ENCODE peak calls at places on chromosome 6, in eight cellular contexts. One of them, this sample, is unnamed.

GRCh38 chr6:105428342-105428957 is 25.6 kb upstream of the PREP start:
- DNase-seq in NCI-H1092: no peak
- DNase-seq in islet precursor cell: peak
- DNase-seq in lower lobe of right lung: no peak
- DNase-seq in activated B cell treated with CpG ODN at 0.5 μM for 24 hours: no peak
- DNase-seq in activated gamma-delta T cell treated with Interleukin-2 at 50 U/mL for 16 hours: no peak
- DNase-seq in substantia nigra: no peak
- DNase-seq in GM19239: no peak
- DNase-seq in this sample: no peak

GRCh38 chr6:22251331-22251730 is 45.5 kb downstream of the PRL start:
- DNase-seq in islet precursor cell: no peak
- DNase-seq in GM19239: no peak
- DNase-seq in NCI-H1092: no peak
- DNase-seq in activated gamma-delta T cell treated with Interleukin-2 at 50 U/mL for 16 hours: no peak
- DNase-seq in lower lobe of right lung: no peak
- DNase-seq in substantia nigra: no peak
- DNase-seq in activated B cell treated with CpG ODN at 0.5 μM for 24 hours: no peak
- DNase-seq in this sample: no peak

GRCh38 chr6:100462990-100463684 is 1.6 kb downstream of the SIM1 start:
- DNase-seq in substantia nigra: no peak
- DNase-seq in islet precursor cell: peak
- DNase-seq in GM19239: no peak
- DNase-seq in NCI-H1092: no peak
- DNase-seq in lower lobe of right lung: no peak
- DNase-seq in activated B cell treated with CpG ODN at 0.5 μM for 24 hours: no peak
- DNase-seq in activated gamma-delta T cell treated with Interleukin-2 at 50 U/mL for 16 hours: no peak
- DNase-seq in this sample: no peak

GRCh38 chr6:5204340-5204739 is 56.4 kb downstream of the LYRM4 start:
- DNase-seq in substantia nigra: no peak
- DNase-seq in NCI-H1092: no peak
- DNase-seq in lower lobe of right lung: no peak
- DNase-seq in activated gamma-delta T cell treated with Interleukin-2 at 50 U/mL for 16 hours: no peak
- DNase-seq in activated B cell treated with CpG ODN at 0.5 μM for 24 hours: no peak
- DNase-seq in islet precursor cell: no peak
- DNase-seq in GM19239: no peak
- DNase-seq in this sample: no peak

GRCh38 chr6:108002365-108003221 is 44.6 kb upstream of the SEC63 start:
- DNase-seq in activated B cell treated with CpG ODN at 0.5 μM for 24 hours: no peak
- DNase-seq in activated gamma-delta T cell treated with Interleukin-2 at 50 U/mL for 16 hours: no peak
- DNase-seq in GM19239: no peak
- DNase-seq in islet precursor cell: peak
- DNase-seq in substantia nigra: peak
- DNase-seq in NCI-H1092: no peak
- DNase-seq in lower lobe of right lung: no peak
- DNase-seq in this sample: peak

GRCh38 chr6:47355496-47355895 is 45.8 kb upstream of the TNFRSF21 start:
- DNase-seq in NCI-H1092: no peak
- DNase-seq in islet precursor cell: no peak
- DNase-seq in GM19239: no peak
- DNase-seq in lower lobe of right lung: no peak
- DNase-seq in substantia nigra: no peak
- DNase-seq in activated B cell treated with CpG ODN at 0.5 μM for 24 hours: no peak
- DNase-seq in activated gamma-delta T cell treated with Interleukin-2 at 50 U/mL for 16 hours: no peak
- DNase-seq in this sample: no peak

GRCh38 chr6:10465633-10466499 is 51.0 kb upstream of the TFAP2A start:
- DNase-seq in activated B cell treated with CpG ODN at 0.5 μM for 24 hours: no peak
- DNase-seq in substantia nigra: no peak
- DNase-seq in NCI-H1092: peak
- DNase-seq in islet precursor cell: peak
- DNase-seq in GM19239: no peak
- DNase-seq in activated gamma-delta T cell treated with Interleukin-2 at 50 U/mL for 16 hours: no peak
- DNase-seq in lower lobe of right lung: no peak
- DNase-seq in this sample: peak

GRCh38 chr6:42978487-42978792 is 541 bp downstream of the PEX6 start:
- DNase-seq in NCI-H1092: no peak
- DNase-seq in GM19239: no peak
- DNase-seq in activated gamma-delta T cell treated with Interleukin-2 at 50 U/mL for 16 hours: no peak
- DNase-seq in activated B cell treated with CpG ODN at 0.5 μM for 24 hours: no peak
- DNase-seq in lower lobe of right lung: peak
- DNase-seq in substantia nigra: no peak
- DNase-seq in islet precursor cell: peak
- DNase-seq in this sample: no peak

GRCh38 chr6:38110407-38111025 is 291.0 kb downstream of the ZFAND3 start:
- DNase-seq in islet precursor cell: no peak
- DNase-seq in substantia nigra: no peak
- DNase-seq in GM19239: no peak
- DNase-seq in NCI-H1092: peak
- DNase-seq in lower lobe of right lung: no peak
- DNase-seq in activated gamma-delta T cell treated with Interleukin-2 at 50 U/mL for 16 hours: no peak
- DNase-seq in activated B cell treated with CpG ODN at 0.5 μM for 24 hours: no peak
- DNase-seq in this sample: no peak

GRCh38 chr6:149861603-149862423 is 2.3 kb downstream of the LRP11 start:
- DNase-seq in NCI-H1092: no peak
- DNase-seq in activated gamma-delta T cell treated with Interleukin-2 at 50 U/mL for 16 hours: no peak
- DNase-seq in lower lobe of right lung: no peak
- DNase-seq in GM19239: no peak
- DNase-seq in substantia nigra: no peak
- DNase-seq in islet precursor cell: no peak
- DNase-seq in activated B cell treated with CpG ODN at 0.5 μM for 24 hours: no peak
- DNase-seq in this sample: no peak

GRCh38 chr6:132962936-132963579 is 148.7 kb downstream of the RPS12 start:
- DNase-seq in GM19239: peak
- DNase-seq in islet precursor cell: peak
- DNase-seq in substantia nigra: no peak
- DNase-seq in activated B cell treated with CpG ODN at 0.5 μM for 24 hours: peak
- DNase-seq in NCI-H1092: peak
- DNase-seq in lower lobe of right lung: peak
- DNase-seq in activated gamma-delta T cell treated with Interleukin-2 at 50 U/mL for 16 hours: peak
- DNase-seq in this sample: peak

GRCh38 chr6:19035454-19035853 is 648.3 kb downstream of the RNF144B start:
- DNase-seq in NCI-H1092: no peak
- DNase-seq in substantia nigra: peak
- DNase-seq in activated gamma-delta T cell treated with Interleukin-2 at 50 U/mL for 16 hours: no peak
- DNase-seq in lower lobe of right lung: no peak
- DNase-seq in activated B cell treated with CpG ODN at 0.5 μM for 24 hours: no peak
- DNase-seq in GM19239: no peak
- DNase-seq in islet precursor cell: no peak
- DNase-seq in this sample: no peak

GRCh38 chr6:22828179-22829062 is 259.1 kb downstream of the HDGFL1 start:
- DNase-seq in GM19239: no peak
- DNase-seq in activated gamma-delta T cell treated with Interleukin-2 at 50 U/mL for 16 hours: no peak
- DNase-seq in activated B cell treated with CpG ODN at 0.5 μM for 24 hours: no peak
- DNase-seq in lower lobe of right lung: no peak
- DNase-seq in NCI-H1092: peak
- DNase-seq in islet precursor cell: peak
- DNase-seq in substantia nigra: no peak
- DNase-seq in this sample: no peak

GRCh38 chr6:23533954-23534725 is 591.9 kb upstream of the NRSN1 start:
- DNase-seq in NCI-H1092: peak
- DNase-seq in substantia nigra: no peak
- DNase-seq in activated gamma-delta T cell treated with Interleukin-2 at 50 U/mL for 16 hours: no peak
- DNase-seq in activated B cell treated with CpG ODN at 0.5 μM for 24 hours: no peak
- DNase-seq in lower lobe of right lung: no peak
- DNase-seq in GM19239: no peak
- DNase-seq in islet precursor cell: no peak
- DNase-seq in this sample: no peak